ENCODE peak calls at places on chromosomes 13 and 19, in seven cellular contexts. V is cardiac muscle cell; M is lower lobe of right lung; Q is CD4-positive, alpha-beta memory T cell; R is SJCRH30; Z is body of pancreas; P is transverse colon. B is an unnamed sample. For H3K4me1, the result is how much of the 10 kb centered on the place peaks cover.

GRCh38 chr13:39599842-39600241 is 3.2 kb downstream of the LHFPL6 start:
- DNase-seq in P (no peak), Q (no peak), R (no peak), M (no peak), V (no peak), Z (no peak), B (no peak)

GRCh38 chr13:98824376-98825160 is 72.1 kb upstream of the SLC15A1 start:
- DNase-seq in Q (no peak), M (no peak), Z (no peak), V (no peak), R (no peak), P (no peak), B (no peak)

GRCh38 chr19:5808120-5808816 is 3.4 kb downstream of the NRTN start:
- DNase-seq in V (no peak), M (no peak), Q (no peak), Z (no peak), R (no peak), P (no peak), B (no peak)

GRCh38 chr13:113427562-113428468 is 25.5 kb downstream of the ADPRHL1 start:
- DNase-seq in R (no peak), M (no peak), V (no peak), Q (no peak), P (no peak), Z (no peak), B (no peak)

GRCh38 chr13:75445717-75446529 is 36.0 kb downstream of the TBC1D4 start:
- DNase-seq in Q (no peak), Z (no peak), V (no peak), P (no peak), M (no peak), R (no peak), B (no peak)

GRCh38 chr13:96792736-96793444 is 201.4 kb downstream of the OXGR1 start:
- DNase-seq in Z (peak), V (peak), P (no peak), Q (no peak), R (peak), M (no peak), B (no peak)

GRCh38 chr19:4140237-4140711 is 13.2 kb upstream of the CREB3L3 start:
- DNase-seq in M (peak), Z (peak), V (peak), R (peak), P (peak), Q (peak), B (peak)

GRCh38 chr13:95497307-95497943 is 55.1 kb upstream of the CLDN10 start:
- DNase-seq in R (no peak), Z (peak), Q (no peak), P (no peak), M (no peak), V (no peak), B (no peak)

GRCh38 chr19:12205296-12205695 is 42.4 kb downstream of the ZNF136 start:
- DNase-seq in P (no peak), Q (no peak), M (no peak), V (no peak), Z (no peak), R (no peak), B (no peak)

GRCh38 chr19:50893047-50893737 is 18.0 kb downstream of the KLK4 start:
- DNase-seq in V (no peak), Z (no peak), Q (no peak), R (no peak), M (no peak), P (no peak), B (no peak)

GRCh38 chr13:60627071-60627686 is 230.2 kb downstream of the TDRD3 start:
- DNase-seq in Z (no peak), R (peak), Q (no peak), P (no peak), V (peak), M (no peak), B (peak)

GRCh38 chr19:49884109-49884508 is 6.6 kb downstream of the TBC1D17 start:
- DNase-seq in R (no peak), M (no peak), P (no peak), Q (no peak), V (no peak), Z (peak), B (no peak)

GRCh38 chr13:51624695-51625345 is 40.6 kb downstream of the WDFY2 start:
- DNase-seq in V (no peak), M (no peak), R (no peak), P (no peak), Q (no peak), Z (no peak), B (no peak)

GRCh38 chr13:51624207-51624606 is 39.9 kb downstream of the WDFY2 start:
- DNase-seq in M (no peak), R (no peak), P (no peak), Z (no peak), V (no peak), Q (no peak), B (no peak)

GRCh38 chr13:51623473-51623872 is 39.2 kb downstream of the WDFY2 start:
- DNase-seq in M (no peak), Z (no peak), Q (no peak), R (peak), V (no peak), P (no peak), B (peak)

GRCh38 chr13:51626749-51627148 is 42.5 kb downstream of the WDFY2 start:
- DNase-seq in Z (peak), Q (no peak), P (no peak), V (no peak), R (no peak), M (no peak), B (no peak)

GRCh38 chr13:51625555-51626345 is 41.5 kb downstream of the WDFY2 start:
- DNase-seq in Z (peak), R (no peak), Q (no peak), V (no peak), P (no peak), M (no peak), B (no peak)
- H3K27ac ChIP-seq in Z (peak), R (no peak), Q (no peak), V (no peak), P (no peak), M (no peak), B (no peak)

DNA sequence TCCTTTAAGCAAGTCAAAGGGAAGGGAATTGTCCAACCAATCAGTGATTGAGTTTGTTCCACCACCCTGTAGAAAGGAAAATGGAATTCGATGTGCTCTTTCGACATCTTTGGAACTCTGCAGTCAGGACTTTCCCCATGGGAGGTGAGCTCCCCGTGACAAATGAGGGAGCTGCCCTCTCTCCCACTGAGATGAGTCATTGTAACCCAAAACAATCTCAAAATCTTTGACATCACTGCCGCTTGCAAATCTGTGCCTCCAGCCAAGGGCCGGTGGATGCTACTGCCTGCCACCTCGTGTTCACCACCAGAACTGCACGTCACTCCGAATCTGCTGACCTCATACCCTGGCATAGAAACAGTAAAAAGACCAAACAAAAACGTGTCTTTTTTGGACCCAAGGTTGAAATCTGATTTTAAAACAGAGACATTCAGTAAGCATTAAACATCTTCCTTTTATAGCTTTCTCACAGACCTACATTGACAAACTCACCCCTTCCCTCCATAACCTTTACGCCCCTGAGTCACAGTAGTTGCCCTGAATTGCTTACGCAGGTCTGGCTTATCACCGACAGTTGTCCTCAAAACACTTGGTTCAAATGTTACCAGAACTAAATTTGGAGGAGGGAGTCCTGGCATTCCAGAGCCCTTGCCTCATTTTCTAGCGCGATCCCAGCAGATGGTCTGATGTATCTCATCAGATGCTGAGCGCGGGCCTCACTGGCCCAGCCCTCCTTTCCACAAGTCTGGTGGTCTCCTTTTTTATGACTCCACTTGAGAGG is 105.2 kb downstream of the COL4A2 start:
- DNase-seq in P (peak), V (peak), M (peak), Z (peak), R (peak), Q (peak), B (peak)
- H3K4me1 ChIP-seq in P (under half), V (under half), M (half or more), Z (under half), R (half or more), Q (under half), B (under half)

GRCh38 chr19:33868821-33869412 is 72.2 kb downstream of the KCTD15 start:
- DNase-seq in V (peak), P (peak), Q (no peak), R (peak), Z (peak), M (no peak), B (no peak)

GRCh38 chr19:33865306-33865705 is 68.6 kb downstream of the KCTD15 start:
- DNase-seq in R (no peak), V (no peak), P (no peak), Q (no peak), M (no peak), Z (no peak), B (no peak)

GRCh38 chr19:33866696-33867095 is 70.0 kb downstream of the KCTD15 start:
- DNase-seq in M (no peak), Q (no peak), R (no peak), V (no peak), Z (no peak), P (no peak), B (no peak)

GRCh38 chr19:33871605-33872004 is 74.9 kb downstream of the KCTD15 start:
- DNase-seq in Q (no peak), M (no peak), Z (no peak), V (no peak), R (no peak), P (no peak), B (no peak)

GRCh38 chr19:33868076-33868735 is 71.5 kb downstream of the KCTD15 start:
- DNase-seq in R (peak), Z (no peak), V (no peak), M (no peak), P (no peak), Q (no peak), B (no peak)
- H3K27ac ChIP-seq in R (no peak), Z (no peak), V (peak), M (peak), P (peak), Q (no peak), B (no peak)

DNA sequence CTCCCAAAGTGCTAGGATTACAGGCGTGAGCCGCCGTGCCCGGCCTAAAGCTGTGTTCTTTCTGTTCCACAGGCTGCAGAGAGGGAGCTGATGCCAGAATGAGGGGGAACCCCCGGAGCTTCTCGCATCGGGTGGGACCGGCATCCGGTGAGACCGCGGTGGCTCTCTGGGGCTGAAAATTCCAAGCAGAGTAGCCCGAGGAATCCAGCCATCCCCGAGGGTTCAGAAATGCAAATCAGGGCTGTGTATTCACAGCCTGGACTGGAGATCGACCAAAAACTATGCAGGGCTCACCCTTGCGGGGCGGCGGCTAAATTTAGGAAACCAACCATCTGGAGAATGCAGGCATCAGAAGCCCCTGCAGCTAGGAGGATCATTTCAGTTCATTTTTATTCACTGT is 99.2 kb downstream of the GNG7 start:
- DNase-seq in R (no peak), V (peak), Z (no peak), P (no peak), Q (no peak), M (peak), B (no peak)
- H3K4me1 ChIP-seq in R (under half), V (under half), Z (under half), P (under half), Q (under half), M (under half), B (under half)

DNA sequence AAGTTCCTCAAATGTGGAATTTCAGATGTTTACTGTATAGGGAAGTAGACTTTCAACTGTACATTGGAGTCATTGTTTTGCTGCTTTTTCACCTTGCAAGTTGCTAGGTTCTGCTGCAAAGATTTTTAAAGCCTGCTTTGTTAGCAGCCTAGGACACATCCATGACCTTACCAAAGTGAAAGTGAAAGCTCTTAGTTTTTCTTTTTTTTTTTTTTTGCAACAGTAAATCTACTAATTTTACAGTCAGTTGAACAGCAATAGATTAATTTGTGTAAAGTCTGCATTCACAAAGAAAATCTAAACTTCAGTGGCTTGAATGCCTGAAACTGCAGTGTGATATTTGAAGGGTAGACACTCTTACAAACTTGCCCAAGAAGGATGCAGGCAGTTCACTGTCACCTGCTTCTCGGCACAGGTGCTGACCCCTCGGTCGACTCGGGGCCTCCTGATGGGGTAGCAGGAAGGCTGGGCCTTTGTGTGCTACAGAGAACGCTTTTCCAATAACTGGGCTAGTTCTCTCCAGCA is 5.0 kb upstream of the MTIF3 start:
- DNase-seq in R (no peak), Q (peak), M (no peak), Z (no peak), V (no peak), P (no peak), B (peak)
- H3K27ac ChIP-seq in R (no peak), Q (peak), M (peak), Z (peak), V (no peak), P (peak), B (peak)

GRCh38 chr19:7252364-7252763 is 41.9 kb downstream of the INSR start:
- DNase-seq in V (no peak), P (no peak), Q (no peak), M (no peak), R (no peak), Z (peak), B (no peak)
- H3K4me1 ChIP-seq in V (under half), P (under half), Q (under half), M (under half), R (under half), Z (half or more), B (under half)

DNA sequence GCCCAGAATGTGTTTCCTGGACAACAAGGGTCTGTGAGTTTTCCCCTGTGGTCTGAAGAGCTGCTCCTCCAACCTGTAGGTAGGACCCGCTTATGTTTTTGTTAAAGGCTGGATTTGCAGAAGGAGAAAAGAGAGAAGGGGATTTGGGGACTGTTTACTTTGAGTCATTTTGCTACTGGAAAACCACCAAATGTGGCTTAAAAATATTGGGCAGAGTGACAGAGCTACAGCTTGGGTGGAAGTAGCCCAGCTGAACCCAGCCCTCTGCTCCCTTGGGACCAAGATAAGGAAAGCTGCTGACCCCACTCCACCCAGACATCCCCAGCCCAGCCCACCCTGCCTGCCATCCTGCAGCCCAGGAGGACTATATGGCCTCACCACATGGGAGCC is 40.0 kb downstream of the TNFRSF19 start:
- DNase-seq in M (no peak), R (peak), Q (no peak), V (no peak), P (no peak), Z (no peak), B (no peak)
- H3K27ac ChIP-seq in M (peak), R (no peak), Q (no peak), V (no peak), P (peak), Z (peak), B (no peak)

DNA sequence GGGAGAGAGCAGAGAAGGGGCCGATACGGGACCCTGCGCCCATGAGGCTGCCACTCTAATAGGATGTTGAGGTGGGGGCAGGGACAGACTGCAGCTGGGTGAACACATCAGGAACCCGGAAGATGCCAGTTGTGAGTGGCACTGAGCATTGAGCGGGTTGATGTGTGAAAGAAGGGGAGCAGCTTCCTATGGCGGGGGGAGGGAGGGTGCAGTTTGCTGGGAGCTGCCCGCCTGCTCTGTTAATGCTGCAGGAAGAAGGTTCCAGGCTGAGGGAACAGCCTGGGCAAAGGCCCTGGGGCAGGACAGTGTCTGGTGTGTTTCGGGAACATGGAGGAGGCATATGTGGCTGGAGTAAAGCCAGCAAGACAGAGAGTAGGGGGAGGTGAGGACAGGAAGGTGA is 29.8 kb downstream of the DNM2 start:
- DNase-seq in R (no peak), Z (no peak), P (peak), M (no peak), Q (no peak), V (no peak), B (no peak)
- H3K4me1 ChIP-seq in R (under half), Z (half or more), P (half or more), M (half or more), Q (half or more), V (under half), B (under half)

B was measured in DND-41.